ENCODE peak calls at places on chromosomes 11 and 22, in eight cellular contexts. M is A549; A is retinal pigment epithelial cell; S is progenitor cell of endocrine pancreas; C is GM20000; G is fibroblast of the aortic adventitia; P is CD4-positive, alpha-beta T cell; W is dorsolateral prefrontal cortex. E is an unnamed sample.

GRCh38 chr11:15006139-15006759 is 34.1 kb upstream of the CALCA start:
- DNase-seq in M (no peak), A (peak), S (no peak), C (peak), G (peak), P (no peak), W (no peak), E (no peak)

GRCh38 chr11:80595011-80595410 is 1154.2 kb upstream of the TENM4 start:
- DNase-seq in M (no peak), A (peak), S (no peak), C (no peak), G (peak), P (no peak), W (no peak), E (no peak)

GRCh38 chr11:6632116-6633073 is 13.2 kb upstream of the TPP1 start:
- DNase-seq in M (no peak), A (no peak), S (no peak), C (no peak), G (no peak), P (no peak), W (no peak), E (no peak)

GRCh38 chr22:47161631-47162030 is 399.2 kb downstream of the TBC1D22A start:
- DNase-seq in M (no peak), A (no peak), S (no peak), C (no peak), G (no peak), P (no peak), W (no peak), E (no peak)

GRCh38 chr11:71255323-71255722 is 2.9 kb upstream of the SHANK2 start:
- DNase-seq in M (no peak), A (no peak), S (no peak), C (no peak), G (no peak), P (no peak), W (no peak), E (no peak)

GRCh38 chr22:19962909-19963806 is 21.5 kb upstream of the TXNRD2 start:
- DNase-seq in M (no peak), A (no peak), S (peak), C (no peak), G (peak), P (no peak), W (no peak), E (no peak)

GRCh38 chr22:20741634-20742581 is 32.0 kb upstream of the SERPIND1 start:
- DNase-seq in M (peak), A (no peak), S (no peak), C (peak), G (peak), P (no peak), W (peak), E (no peak)

GRCh38 chr11:47171856-47172255 is 4.8 kb downstream of the ARFGAP2 start:
- DNase-seq in M (no peak), A (no peak), S (no peak), C (no peak), G (no peak), P (no peak), W (no peak), E (no peak)

GRCh38 chr11:44113572-44113971 is 18.1 kb downstream of the EXT2 start:
- DNase-seq in M (no peak), A (no peak), S (no peak), C (no peak), G (no peak), P (no peak), W (no peak), E (no peak)

GRCh38 chr11:62777389-62777788 is 6.2 kb downstream of the TAF6L start:
- DNase-seq in M (no peak), A (no peak), S (no peak), C (no peak), G (no peak), P (no peak), W (no peak), E (no peak)

GRCh38 chr11:65210361-65210731 is 28.6 kb downstream of the CAPN1 start:
- DNase-seq in M (no peak), A (no peak), S (no peak), C (no peak), G (no peak), P (peak), W (no peak), E (no peak)

GRCh38 chr11:8223513-8223899 is 40.2 kb downstream of the LMO1 start:
- DNase-seq in M (no peak), A (no peak), S (no peak), C (no peak), G (no peak), P (no peak), W (no peak), E (no peak)

GRCh38 chr22:24207264-24208011 is 26.2 kb downstream of the SUSD2 start:
- DNase-seq in M (no peak), A (no peak), S (no peak), C (no peak), G (peak), P (no peak), W (no peak), E (no peak)

GRCh38 chr22:38451864-38452263 is 3.1 kb downstream of the KCNJ4 start:
- DNase-seq in M (no peak), A (no peak), S (no peak), C (no peak), G (no peak), P (no peak), W (no peak), E (no peak)

DNA sequence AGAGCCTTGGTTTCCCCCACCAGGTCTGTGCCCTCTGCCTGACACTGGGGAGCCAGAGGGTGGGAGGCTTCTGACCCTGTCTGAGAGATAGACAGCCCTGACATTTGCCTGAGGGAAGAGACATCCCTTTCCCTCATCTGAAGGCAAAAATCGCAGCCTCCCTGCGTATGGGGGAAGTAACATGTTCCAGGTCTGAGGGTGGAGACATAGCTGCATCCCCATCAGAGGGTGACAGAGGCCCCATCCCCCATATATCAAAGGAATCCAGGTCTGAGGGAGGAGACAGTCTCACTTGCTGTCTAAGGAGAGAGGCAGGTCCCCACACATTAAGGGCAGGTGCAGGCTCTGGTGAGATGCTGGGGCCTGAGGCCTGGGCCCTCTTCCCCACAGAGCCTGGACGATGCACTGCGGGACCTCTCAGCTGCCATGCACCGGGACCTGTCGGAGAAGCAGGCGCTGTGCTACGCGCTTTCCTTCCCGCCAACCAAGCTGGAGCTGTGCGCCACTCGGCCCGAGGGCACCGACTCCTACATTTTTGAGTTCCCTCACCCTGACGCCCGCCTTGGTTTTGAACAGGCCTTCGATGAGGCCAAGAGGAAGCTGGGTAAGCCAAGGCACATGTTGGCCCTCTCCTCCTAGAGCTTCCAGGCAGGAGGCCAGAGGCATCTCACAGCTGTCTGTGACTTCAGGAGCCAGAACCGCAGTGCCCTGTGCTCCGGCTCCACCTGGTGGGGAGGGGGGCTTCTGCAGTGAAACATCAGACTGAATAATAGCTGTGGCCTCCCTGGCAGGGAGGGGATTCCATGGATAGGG is 16.1 kb upstream of the RELT start:
- DNase-seq in M (peak), A (no peak), S (no peak), C (no peak), G (peak), P (peak), W (no peak), E (no peak)
- TF ChIP-seq CTCF in M (peak), A (peak), S (peak), C (peak), G (peak), P (peak), W (no peak), E (no peak)

DNA sequence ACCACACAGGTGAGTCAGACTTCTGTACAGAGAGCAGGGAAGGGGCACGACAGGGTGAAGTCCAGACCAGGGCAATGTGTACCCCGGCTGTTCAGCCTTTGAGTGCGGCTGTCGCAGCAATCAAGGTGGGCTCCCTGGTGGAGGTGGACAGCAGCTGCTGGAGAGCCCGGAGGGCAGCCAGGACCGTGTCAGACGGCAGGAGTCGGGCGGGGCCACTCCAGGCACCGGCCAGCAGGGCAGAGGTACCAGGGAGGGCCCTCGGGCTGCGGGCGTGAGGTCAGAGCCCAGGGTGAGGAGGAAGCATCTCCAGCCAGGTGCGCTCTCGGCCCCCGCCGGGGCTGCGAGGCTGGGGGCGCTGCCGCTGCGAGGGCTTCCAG is 802 bp upstream of the PIM3 start:
- DNase-seq in M (no peak), A (no peak), S (no peak), C (no peak), G (no peak), P (no peak), W (no peak), E (no peak)
- TF ChIP-seq CTCF in M (no peak), A (no peak), S (no peak), C (no peak), G (no peak), P (no peak), W (no peak), E (no peak)

GRCh38 chr11:5247479-5248192 is 2.0 kb downstream of the HBG1 start:
- DNase-seq in M (no peak), A (no peak), S (no peak), C (no peak), G (no peak), P (no peak), W (no peak), E (no peak)
- TF ChIP-seq CTCF in M (no peak), A (no peak), S (no peak), C (no peak), G (no peak), P (no peak), W (no peak), E (no peak)

GRCh38 chr22:46001046-46001425 is 24.1 kb upstream of the WNT7B start:
- DNase-seq in M (no peak), A (no peak), S (no peak), C (no peak), G (no peak), P (no peak), W (no peak), E (no peak)
- TF ChIP-seq CTCF in M (no peak), A (no peak), S (no peak), C (no peak), G (no peak), P (no peak), W (no peak), E (no peak)

GRCh38 chr11:75270896-75271415 is 30.4 kb downstream of the TPBGL start:
- DNase-seq in M (peak), A (no peak), S (no peak), C (no peak), G (peak), P (peak), W (no peak), E (no peak)
- TF ChIP-seq CTCF in M (peak), A (peak), S (no peak), C (no peak), G (peak), P (peak), W (peak), E (no peak)

DNA sequence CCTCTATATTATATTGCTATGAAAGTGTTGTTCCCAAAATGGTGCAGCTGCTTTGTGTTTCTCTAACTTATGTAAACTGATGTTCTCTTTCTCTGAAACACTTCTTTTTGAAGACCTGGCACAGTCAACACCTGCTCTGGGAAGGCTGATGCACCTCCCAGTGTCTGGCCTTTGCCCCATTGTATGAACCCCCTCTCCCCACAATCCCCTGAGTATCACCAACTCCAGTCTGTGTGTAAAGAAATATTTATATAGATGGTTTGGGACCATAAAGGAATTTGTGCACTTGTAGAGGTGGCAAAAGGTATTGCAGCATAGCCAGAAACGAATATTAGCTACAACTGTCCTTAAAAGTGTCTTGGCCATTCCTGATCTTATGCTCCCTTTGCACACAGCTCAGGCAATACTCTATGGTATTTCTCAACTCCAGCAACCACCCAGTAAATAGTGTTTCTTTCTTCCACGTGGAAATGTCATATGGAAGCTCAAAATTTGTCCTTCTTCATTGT is 365.2 kb upstream of the DDI1 start:
- DNase-seq in M (no peak), A (no peak), S (no peak), C (no peak), G (no peak), P (no peak), W (no peak), E (no peak)
- TF ChIP-seq CTCF in M (no peak), A (peak), S (peak), C (no peak), G (peak), P (no peak), W (no peak), E (no peak)

E was measured in natural killer cell.